ENCODE peak calls at places on chromosome 1, in ten cellular contexts. G is fibroblast of lung; Y is GM12865; W is activated T-cell treated with anti-CD3 and anti-CD28 coated beads, Interleukin-2, amount 50 U/mL, for 48 hours; H is K562; J is endothelial cell; C is fibroblast of mammary gland; D is keratinocyte; L is CD4-positive, alpha-beta T cell; R is progenitor cell of endocrine pancreas. F is an unnamed sample.

GRCh38 chr1:172964864-172965263 is 85.9 kb downstream of the TNFSF18 start:
- DNase-seq in J (no peak), L (no peak), C (no peak), R (no peak), W (no peak), D (no peak), Y (no peak), H (no peak), G (no peak), F (no peak)

GRCh38 chr1:199948587-199949280 is 78.8 kb upstream of the NR5A2 start:
- DNase-seq in W (no peak), R (no peak), J (no peak), C (peak), D (peak), Y (peak), G (peak), H (no peak), L (no peak), F (peak)

GRCh38 chr1:228094432-228095016 is 8.6 kb downstream of the C1orf35 start:
- DNase-seq in Y (peak), W (peak), J (no peak), H (no peak), D (no peak), C (no peak), G (no peak), R (no peak), L (no peak), F (no peak)

GRCh38 chr1:17563494-17564281 is 24.2 kb downstream of the ARHGEF10L start:
- DNase-seq in R (no peak), C (no peak), H (no peak), G (no peak), J (no peak), Y (no peak), L (no peak), W (no peak), D (no peak), F (no peak)

GRCh38 chr1:17009706-17010105 is 2.0 kb downstream of the ATP13A2 start:
- DNase-seq in J (no peak), D (no peak), R (no peak), W (no peak), C (no peak), L (no peak), H (no peak), G (no peak), Y (peak), F (no peak)

GRCh38 chr1:48469616-48470500 is 2.1 kb downstream of the SPATA6 start:
- DNase-seq in W (no peak), G (peak), R (no peak), D (no peak), J (no peak), L (no peak), Y (no peak), H (no peak), C (peak), F (no peak)

GRCh38 chr1:43563779-43564616 is 33.3 kb downstream of the PTPRF start:
- DNase-seq in W (no peak), Y (no peak), G (peak), H (no peak), C (no peak), J (no peak), D (peak), R (no peak), L (no peak), F (no peak)

GRCh38 chr1:84619383-84620093 is 45.3 kb upstream of the CTBS start:
- DNase-seq in C (peak), J (no peak), H (no peak), L (no peak), D (no peak), R (no peak), Y (no peak), G (peak), W (peak), F (peak)

GRCh38 chr1:32447469-32448185 is 17.2 kb upstream of the ZBTB8B start:
- DNase-seq in J (peak), R (no peak), Y (no peak), D (no peak), H (peak), L (no peak), C (peak), G (peak), W (no peak), F (peak)

GRCh38 chr1:81226603-81226928 is 574.2 kb upstream of the ADGRL2 start:
- DNase-seq in D (no peak), C (no peak), L (no peak), Y (no peak), W (no peak), R (no peak), G (no peak), J (no peak), H (no peak), F (no peak)

GRCh38 chr1:52423055-52423454 is 18.7 kb downstream of the PRPF38A start:
- DNase-seq in C (no peak), D (no peak), G (no peak), L (no peak), W (no peak), R (no peak), H (no peak), Y (no peak), J (no peak), F (no peak)

F was measured in HT1080.